ENCODE peak calls at places on chromosomes 3 and 15, in ten cellular contexts. One of them, this sample, is unnamed.

GRCh38 chr3:134600166-134600670 is 50.6 kb downstream of the KY start:
- DNase-seq in MM.1S: no peak
- DNase-seq in caudate nucleus: no peak
- DNase-seq in ovary: no peak
- DNase-seq in neuronal stem cell: no peak
- DNase-seq in fibroblast of the aortic adventitia: peak
- DNase-seq in omental fat pad: no peak
- DNase-seq in stimulated activated naive CD8-positive, alpha-beta T cell treated with anti-CD3 and anti-CD28 coated beads, Interleukin-15, Interleukin-2, amounts not matched to agents 100 U/mL and 50 U/mL, for 24 hours: no peak
- DNase-seq in iris pigment epithelial cell: peak
- DNase-seq in retinal pigment epithelial cell: no peak
- DNase-seq in this sample: no peak

GRCh38 chr3:13533823-13534435 is 15.0 kb upstream of the FBLN2 start:
- DNase-seq in MM.1S: no peak
- DNase-seq in caudate nucleus: no peak
- DNase-seq in ovary: no peak
- DNase-seq in neuronal stem cell: no peak
- DNase-seq in fibroblast of the aortic adventitia: no peak
- DNase-seq in omental fat pad: no peak
- DNase-seq in stimulated activated naive CD8-positive, alpha-beta T cell treated with anti-CD3 and anti-CD28 coated beads, Interleukin-15, Interleukin-2, amounts not matched to agents 100 U/mL and 50 U/mL, for 24 hours: no peak
- DNase-seq in iris pigment epithelial cell: no peak
- DNase-seq in retinal pigment epithelial cell: no peak
- DNase-seq in this sample: no peak

GRCh38 chr3:119294889-119295769 is 946 bp downstream of the ARHGAP31 start:
- DNase-seq in MM.1S: peak
- DNase-seq in caudate nucleus: peak
- DNase-seq in ovary: peak
- DNase-seq in neuronal stem cell: peak
- DNase-seq in fibroblast of the aortic adventitia: peak
- DNase-seq in omental fat pad: no peak
- DNase-seq in stimulated activated naive CD8-positive, alpha-beta T cell treated with anti-CD3 and anti-CD28 coated beads, Interleukin-15, Interleukin-2, amounts not matched to agents 100 U/mL and 50 U/mL, for 24 hours: peak
- DNase-seq in iris pigment epithelial cell: peak
- DNase-seq in retinal pigment epithelial cell: no peak
- DNase-seq in this sample: no peak

GRCh38 chr3:159762238-159762637 is 226.4 kb upstream of the IL12A start:
- DNase-seq in MM.1S: no peak
- DNase-seq in caudate nucleus: no peak
- DNase-seq in ovary: no peak
- DNase-seq in neuronal stem cell: no peak
- DNase-seq in fibroblast of the aortic adventitia: peak
- DNase-seq in omental fat pad: no peak
- DNase-seq in stimulated activated naive CD8-positive, alpha-beta T cell treated with anti-CD3 and anti-CD28 coated beads, Interleukin-15, Interleukin-2, amounts not matched to agents 100 U/mL and 50 U/mL, for 24 hours: no peak
- DNase-seq in iris pigment epithelial cell: no peak
- DNase-seq in retinal pigment epithelial cell: no peak
- DNase-seq in this sample: no peak

GRCh38 chr3:137081711-137082110 is 123.9 kb downstream of the IL20RB start:
- DNase-seq in MM.1S: no peak
- DNase-seq in caudate nucleus: no peak
- DNase-seq in ovary: no peak
- DNase-seq in neuronal stem cell: no peak
- DNase-seq in fibroblast of the aortic adventitia: no peak
- DNase-seq in omental fat pad: no peak
- DNase-seq in stimulated activated naive CD8-positive, alpha-beta T cell treated with anti-CD3 and anti-CD28 coated beads, Interleukin-15, Interleukin-2, amounts not matched to agents 100 U/mL and 50 U/mL, for 24 hours: no peak
- DNase-seq in iris pigment epithelial cell: no peak
- DNase-seq in retinal pigment epithelial cell: no peak
- DNase-seq in this sample: no peak

GRCh38 chr15:62391565-62392262 is 226.6 kb upstream of the C2CD4B start:
- DNase-seq in MM.1S: peak
- DNase-seq in caudate nucleus: peak
- DNase-seq in ovary: peak
- DNase-seq in neuronal stem cell: peak
- DNase-seq in fibroblast of the aortic adventitia: peak
- DNase-seq in omental fat pad: no peak
- DNase-seq in stimulated activated naive CD8-positive, alpha-beta T cell treated with anti-CD3 and anti-CD28 coated beads, Interleukin-15, Interleukin-2, amounts not matched to agents 100 U/mL and 50 U/mL, for 24 hours: peak
- DNase-seq in iris pigment epithelial cell: peak
- DNase-seq in retinal pigment epithelial cell: no peak
- DNase-seq in this sample: no peak

GRCh38 chr3:182837855-182838454 is 44.7 kb downstream of the ATP11B start:
- DNase-seq in MM.1S: peak
- DNase-seq in caudate nucleus: no peak
- DNase-seq in ovary: no peak
- DNase-seq in neuronal stem cell: no peak
- DNase-seq in fibroblast of the aortic adventitia: peak
- DNase-seq in omental fat pad: no peak
- DNase-seq in stimulated activated naive CD8-positive, alpha-beta T cell treated with anti-CD3 and anti-CD28 coated beads, Interleukin-15, Interleukin-2, amounts not matched to agents 100 U/mL and 50 U/mL, for 24 hours: no peak
- DNase-seq in iris pigment epithelial cell: peak
- DNase-seq in retinal pigment epithelial cell: peak
- DNase-seq in this sample: no peak

GRCh38 chr3:131326307-131326706 is 55.3 kb upstream of the NUDT16 start:
- DNase-seq in MM.1S: no peak
- DNase-seq in caudate nucleus: no peak
- DNase-seq in ovary: no peak
- DNase-seq in neuronal stem cell: no peak
- DNase-seq in fibroblast of the aortic adventitia: peak
- DNase-seq in omental fat pad: no peak
- DNase-seq in stimulated activated naive CD8-positive, alpha-beta T cell treated with anti-CD3 and anti-CD28 coated beads, Interleukin-15, Interleukin-2, amounts not matched to agents 100 U/mL and 50 U/mL, for 24 hours: no peak
- DNase-seq in iris pigment epithelial cell: peak
- DNase-seq in retinal pigment epithelial cell: no peak
- DNase-seq in this sample: no peak

GRCh38 chr15:73711526-73711925 is 27.3 kb downstream of the CD276 start:
- DNase-seq in MM.1S: no peak
- DNase-seq in caudate nucleus: no peak
- DNase-seq in ovary: no peak
- DNase-seq in neuronal stem cell: no peak
- DNase-seq in fibroblast of the aortic adventitia: no peak
- DNase-seq in omental fat pad: no peak
- DNase-seq in stimulated activated naive CD8-positive, alpha-beta T cell treated with anti-CD3 and anti-CD28 coated beads, Interleukin-15, Interleukin-2, amounts not matched to agents 100 U/mL and 50 U/mL, for 24 hours: no peak
- DNase-seq in iris pigment epithelial cell: no peak
- DNase-seq in retinal pigment epithelial cell: no peak
- DNase-seq in this sample: no peak

GRCh38 chr3:156298014-156298413 is 177.6 kb downstream of the KCNAB1 start:
- DNase-seq in MM.1S: no peak
- DNase-seq in caudate nucleus: no peak
- DNase-seq in ovary: no peak
- DNase-seq in neuronal stem cell: no peak
- DNase-seq in fibroblast of the aortic adventitia: no peak
- DNase-seq in omental fat pad: no peak
- DNase-seq in stimulated activated naive CD8-positive, alpha-beta T cell treated with anti-CD3 and anti-CD28 coated beads, Interleukin-15, Interleukin-2, amounts not matched to agents 100 U/mL and 50 U/mL, for 24 hours: no peak
- DNase-seq in iris pigment epithelial cell: no peak
- DNase-seq in retinal pigment epithelial cell: no peak
- DNase-seq in this sample: no peak

GRCh38 chr15:101206173-101206572 is 45.7 kb downstream of the CHSY1 start:
- DNase-seq in MM.1S: no peak
- DNase-seq in caudate nucleus: no peak
- DNase-seq in ovary: no peak
- DNase-seq in neuronal stem cell: no peak
- DNase-seq in fibroblast of the aortic adventitia: peak
- DNase-seq in omental fat pad: no peak
- DNase-seq in stimulated activated naive CD8-positive, alpha-beta T cell treated with anti-CD3 and anti-CD28 coated beads, Interleukin-15, Interleukin-2, amounts not matched to agents 100 U/mL and 50 U/mL, for 24 hours: peak
- DNase-seq in iris pigment epithelial cell: peak
- DNase-seq in retinal pigment epithelial cell: no peak
- DNase-seq in this sample: no peak